ENCODE peak calls at places on chromosomes 7 and 10, in six cellular contexts. One of them, this sample, is unnamed. For H3K4me1, the result is how much of the 10 kb centered on the place peaks cover.

GRCh38 chr7:746074-747061 is 19.3 kb upstream of the PRKAR1B start:
- DNase-seq in breast epithelium: no peak
- DNase-seq in heart right ventricle: no peak
- DNase-seq in HepG2: no peak
- DNase-seq in heart left ventricle: no peak
- DNase-seq in Peyer's patch: no peak
- DNase-seq in this sample: peak

GRCh38 chr7:116630932-116631449 is 41.0 kb upstream of the MET start:
- DNase-seq in breast epithelium: peak
- DNase-seq in heart right ventricle: peak
- DNase-seq in HepG2: peak
- DNase-seq in heart left ventricle: peak
- DNase-seq in Peyer's patch: peak
- DNase-seq in this sample: peak

GRCh38 chr10:74092372-74092771 is 58.3 kb downstream of the AP3M1 start:
- DNase-seq in breast epithelium: no peak
- DNase-seq in heart right ventricle: no peak
- DNase-seq in HepG2: no peak
- DNase-seq in heart left ventricle: no peak
- DNase-seq in Peyer's patch: no peak
- DNase-seq in this sample: no peak

GRCh38 chr10:121310151-121310711 is 288.0 kb downstream of the FGFR2 start:
- DNase-seq in breast epithelium: peak
- DNase-seq in heart right ventricle: no peak
- DNase-seq in HepG2: no peak
- DNase-seq in heart left ventricle: no peak
- DNase-seq in Peyer's patch: no peak
- DNase-seq in this sample: no peak

GRCh38 chr10:5944389-5945202 is 32.7 kb downstream of the IL15RA start:
- DNase-seq in breast epithelium: peak
- DNase-seq in heart right ventricle: no peak
- DNase-seq in HepG2: no peak
- DNase-seq in heart left ventricle: peak
- DNase-seq in Peyer's patch: peak
- DNase-seq in this sample: peak

GRCh38 chr10:14698487-14699170 is 76.1 kb downstream of the FAM107B start:
- DNase-seq in breast epithelium: no peak
- DNase-seq in heart right ventricle: no peak
- DNase-seq in HepG2: no peak
- DNase-seq in heart left ventricle: no peak
- DNase-seq in Peyer's patch: no peak
- DNase-seq in this sample: no peak

GRCh38 chr7:142300689-142301088 is 42.8 kb upstream of the PRSS58 start:
- DNase-seq in breast epithelium: no peak
- DNase-seq in heart right ventricle: no peak
- DNase-seq in HepG2: no peak
- DNase-seq in heart left ventricle: no peak
- DNase-seq in Peyer's patch: no peak
- DNase-seq in this sample: no peak

GRCh38 chr10:79937256-79937635 is 11.7 kb downstream of the SFTPD start:
- DNase-seq in breast epithelium: no peak
- DNase-seq in heart right ventricle: no peak
- DNase-seq in HepG2: no peak
- DNase-seq in heart left ventricle: no peak
- DNase-seq in Peyer's patch: no peak
- DNase-seq in this sample: no peak

GRCh38 chr7:24764972-24765744 is 7.9 kb upstream of the GSDME start:
- DNase-seq in breast epithelium: no peak
- DNase-seq in heart right ventricle: no peak
- DNase-seq in HepG2: no peak
- DNase-seq in heart left ventricle: peak
- DNase-seq in Peyer's patch: no peak
- DNase-seq in this sample: no peak

GRCh38 chr10:93437946-93438795 is 44.0 kb downstream of the MYOF start:
- DNase-seq in breast epithelium: no peak
- DNase-seq in heart right ventricle: no peak
- DNase-seq in HepG2: no peak
- DNase-seq in heart left ventricle: no peak
- DNase-seq in Peyer's patch: no peak
- DNase-seq in this sample: no peak

GRCh38 chr10:8172604-8173003 is 118.1 kb downstream of the GATA3 start:
- DNase-seq in breast epithelium: no peak
- DNase-seq in heart right ventricle: no peak
- DNase-seq in HepG2: no peak
- DNase-seq in heart left ventricle: no peak
- DNase-seq in Peyer's patch: no peak
- DNase-seq in this sample: no peak

GRCh38 chr10:13234172-13234571 is at the start of gene UCMA:
- DNase-seq in breast epithelium: no peak
- DNase-seq in heart right ventricle: no peak
- DNase-seq in HepG2: no peak
- DNase-seq in heart left ventricle: no peak
- DNase-seq in Peyer's patch: no peak
- DNase-seq in this sample: no peak

GRCh38 chr10:68087338-68088029 is 12.4 kb upstream of the HERC4 start:
- DNase-seq in breast epithelium: no peak
- DNase-seq in heart right ventricle: no peak
- DNase-seq in HepG2: no peak
- DNase-seq in heart left ventricle: peak
- DNase-seq in Peyer's patch: no peak
- DNase-seq in this sample: no peak
- H3K4me1 ChIP-seq in breast epithelium: under half
- H3K4me1 ChIP-seq in heart right ventricle: under half
- H3K4me1 ChIP-seq in HepG2: under half
- H3K4me1 ChIP-seq in heart left ventricle: under half
- H3K4me1 ChIP-seq in Peyer's patch: under half
- H3K4me1 ChIP-seq in this sample: under half

DNA sequence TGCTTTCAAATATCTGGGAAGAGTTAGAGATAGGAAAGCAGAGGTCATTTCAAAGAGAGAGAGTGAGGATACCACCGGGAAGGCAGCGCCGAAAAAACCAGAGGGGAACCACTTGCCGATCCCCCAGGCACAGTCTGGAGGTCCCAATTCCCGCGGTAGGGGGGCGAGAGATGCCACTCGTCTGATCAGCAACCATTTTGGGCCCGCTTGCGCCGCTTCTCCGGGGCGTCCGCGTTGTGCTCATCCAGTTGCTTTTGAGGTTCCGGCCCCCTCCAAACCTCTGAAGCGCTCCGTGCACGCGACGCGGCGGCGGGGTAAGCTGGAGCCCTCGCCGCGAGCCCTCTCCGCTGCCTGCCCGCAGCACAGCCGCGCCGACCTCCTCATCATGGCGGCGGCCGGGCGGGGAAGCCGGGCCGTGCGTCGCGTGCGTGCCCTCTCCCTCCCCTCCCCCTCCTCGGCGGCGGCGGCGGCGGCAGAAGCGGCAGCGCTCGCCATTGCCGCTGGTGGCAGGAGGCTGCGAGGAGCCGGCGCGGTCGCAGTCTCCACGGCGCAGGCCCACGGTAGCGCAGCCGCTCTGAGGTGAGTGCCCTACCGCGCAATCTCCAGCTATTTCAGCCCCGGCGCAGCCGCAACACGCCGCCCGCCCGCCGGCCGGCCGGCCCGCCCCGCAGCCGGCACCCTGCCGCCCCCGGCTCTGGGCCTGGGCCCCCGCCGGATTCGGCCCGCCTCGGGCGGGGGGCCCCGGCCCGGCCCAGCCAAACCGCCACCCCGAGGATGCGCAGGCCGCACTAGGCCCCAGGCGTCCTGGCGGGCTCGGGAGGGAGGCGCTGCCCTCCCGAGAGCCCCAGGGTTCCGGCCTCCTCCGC is at the start of gene NRF1:
- DNase-seq in breast epithelium: peak
- DNase-seq in heart right ventricle: peak
- DNase-seq in HepG2: peak
- DNase-seq in heart left ventricle: peak
- DNase-seq in Peyer's patch: peak
- DNase-seq in this sample: peak
- TF ChIP-seq CTCF in breast epithelium: no peak
- TF ChIP-seq CTCF in heart right ventricle: peak
- TF ChIP-seq CTCF in HepG2: peak
- TF ChIP-seq CTCF in heart left ventricle: peak
- TF ChIP-seq CTCF in Peyer's patch: peak
- TF ChIP-seq CTCF in this sample: peak

GRCh38 chr7:155670521-155670920 is 26.1 kb downstream of the RBM33 start:
- DNase-seq in breast epithelium: no peak
- DNase-seq in heart right ventricle: no peak
- DNase-seq in HepG2: no peak
- DNase-seq in heart left ventricle: no peak
- DNase-seq in Peyer's patch: no peak
- DNase-seq in this sample: no peak

GRCh38 chr7:155665079-155665956 is 20.9 kb downstream of the RBM33 start:
- DNase-seq in breast epithelium: no peak
- DNase-seq in heart right ventricle: no peak
- DNase-seq in HepG2: no peak
- DNase-seq in heart left ventricle: no peak
- DNase-seq in Peyer's patch: no peak
- DNase-seq in this sample: no peak

GRCh38 chr7:155665957-155666287 is 21.5 kb downstream of the RBM33 start:
- DNase-seq in breast epithelium: no peak
- DNase-seq in heart right ventricle: no peak
- DNase-seq in HepG2: no peak
- DNase-seq in heart left ventricle: no peak
- DNase-seq in Peyer's patch: no peak
- DNase-seq in this sample: no peak

GRCh38 chr7:155669717-155670505 is 25.4 kb downstream of the RBM33 start:
- DNase-seq in breast epithelium: no peak
- DNase-seq in heart right ventricle: no peak
- DNase-seq in HepG2: no peak
- DNase-seq in heart left ventricle: no peak
- DNase-seq in Peyer's patch: no peak
- DNase-seq in this sample: no peak

DNA sequence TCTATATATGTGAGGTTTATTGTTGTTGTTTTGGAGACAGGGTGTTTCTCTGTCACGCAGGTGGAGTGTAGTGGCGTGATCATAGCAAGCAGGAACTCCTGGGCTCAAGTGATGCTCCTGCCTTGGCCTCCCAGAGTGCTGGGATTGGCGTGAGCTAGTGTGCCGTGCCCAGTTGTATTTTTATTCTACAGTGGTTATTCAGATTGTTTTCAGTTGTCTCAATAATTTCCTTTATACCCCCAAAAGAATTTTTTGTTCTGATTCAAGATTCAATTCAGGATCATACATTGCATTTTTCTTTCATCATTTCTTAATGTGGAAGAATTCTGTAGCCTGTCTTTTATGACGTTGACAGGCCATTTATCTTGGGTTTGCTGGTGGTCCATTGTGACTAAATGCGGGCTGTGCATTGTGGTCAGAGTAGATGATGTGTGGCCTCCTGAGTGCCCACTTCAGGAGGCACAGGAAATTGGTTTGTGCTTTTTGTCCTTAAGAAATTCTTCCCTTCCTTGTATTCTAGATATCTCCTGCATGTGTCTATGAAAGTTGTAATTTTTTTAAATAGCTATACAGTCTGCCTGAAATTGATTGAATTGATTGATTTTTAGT is 22.9 kb downstream of the RBM33 start:
- DNase-seq in breast epithelium: no peak
- DNase-seq in heart right ventricle: no peak
- DNase-seq in HepG2: no peak
- DNase-seq in heart left ventricle: no peak
- DNase-seq in Peyer's patch: no peak
- DNase-seq in this sample: no peak
- H3K4me1 ChIP-seq in breast epithelium: under half
- H3K4me1 ChIP-seq in heart right ventricle: half or more
- H3K4me1 ChIP-seq in HepG2: under half
- H3K4me1 ChIP-seq in heart left ventricle: under half
- H3K4me1 ChIP-seq in Peyer's patch: under half
- H3K4me1 ChIP-seq in this sample: under half

GRCh38 chr10:62080905-62081304 is 179.4 kb downstream of the ARID5B start:
- DNase-seq in breast epithelium: no peak
- DNase-seq in heart right ventricle: no peak
- DNase-seq in HepG2: no peak
- DNase-seq in heart left ventricle: no peak
- DNase-seq in Peyer's patch: no peak
- DNase-seq in this sample: no peak
- TF ChIP-seq CTCF in breast epithelium: no peak
- TF ChIP-seq CTCF in heart right ventricle: no peak
- TF ChIP-seq CTCF in HepG2: no peak
- TF ChIP-seq CTCF in heart left ventricle: no peak
- TF ChIP-seq CTCF in Peyer's patch: peak
- TF ChIP-seq CTCF in this sample: no peak

GRCh38 chr7:90708841-90709317 is 112.8 kb downstream of the CDK14 start:
- DNase-seq in breast epithelium: no peak
- DNase-seq in heart right ventricle: no peak
- DNase-seq in HepG2: peak
- DNase-seq in heart left ventricle: no peak
- DNase-seq in Peyer's patch: peak
- DNase-seq in this sample: no peak
- H3K4me1 ChIP-seq in breast epithelium: under half
- H3K4me1 ChIP-seq in heart right ventricle: under half
- H3K4me1 ChIP-seq in HepG2: under half
- H3K4me1 ChIP-seq in heart left ventricle: under half
- H3K4me1 ChIP-seq in Peyer's patch: under half
- H3K4me1 ChIP-seq in this sample: under half

GRCh38 chr7:44489955-44490350 is 505 bp downstream of the NUDCD3 start:
- DNase-seq in breast epithelium: no peak
- DNase-seq in heart right ventricle: no peak
- DNase-seq in HepG2: no peak
- DNase-seq in heart left ventricle: no peak
- DNase-seq in Peyer's patch: peak
- DNase-seq in this sample: peak

GRCh38 chr7:44486693-44487092 is 3.8 kb downstream of the NUDCD3 start:
- DNase-seq in breast epithelium: no peak
- DNase-seq in heart right ventricle: no peak
- DNase-seq in HepG2: no peak
- DNase-seq in heart left ventricle: no peak
- DNase-seq in Peyer's patch: no peak
- DNase-seq in this sample: no peak

GRCh38 chr7:44491229-44491628 is 771 bp upstream of the NUDCD3 start:
- DNase-seq in breast epithelium: no peak
- DNase-seq in heart right ventricle: no peak
- DNase-seq in HepG2: no peak
- DNase-seq in heart left ventricle: no peak
- DNase-seq in Peyer's patch: no peak
- DNase-seq in this sample: no peak

GRCh38 chr7:44488955-44489354 is 1.5 kb downstream of the NUDCD3 start:
- DNase-seq in breast epithelium: no peak
- DNase-seq in heart right ventricle: no peak
- DNase-seq in HepG2: no peak
- DNase-seq in heart left ventricle: no peak
- DNase-seq in Peyer's patch: no peak
- DNase-seq in this sample: no peak

GRCh38 chr7:44490351-44491200 is at the start of gene NUDCD3:
- DNase-seq in breast epithelium: peak
- DNase-seq in heart right ventricle: peak
- DNase-seq in HepG2: peak
- DNase-seq in heart left ventricle: peak
- DNase-seq in Peyer's patch: peak
- DNase-seq in this sample: peak
- TF ChIP-seq CTCF in breast epithelium: no peak
- TF ChIP-seq CTCF in heart right ventricle: peak
- TF ChIP-seq CTCF in HepG2: peak
- TF ChIP-seq CTCF in heart left ventricle: peak
- TF ChIP-seq CTCF in Peyer's patch: no peak
- TF ChIP-seq CTCF in this sample: no peak

GRCh38 chr10:43390791-43391190 is 18.2 kb downstream of the HNRNPF start:
- DNase-seq in breast epithelium: no peak
- DNase-seq in heart right ventricle: no peak
- DNase-seq in HepG2: peak
- DNase-seq in heart left ventricle: no peak
- DNase-seq in Peyer's patch: no peak
- DNase-seq in this sample: no peak
- H3K4me1 ChIP-seq in breast epithelium: under half
- H3K4me1 ChIP-seq in heart right ventricle: half or more
- H3K4me1 ChIP-seq in HepG2: half or more
- H3K4me1 ChIP-seq in heart left ventricle: under half
- H3K4me1 ChIP-seq in Peyer's patch: under half
- H3K4me1 ChIP-seq in this sample: under half

This sample was measured in mucosa of descending colon.